ENCODE peak calls at places on chromosomes 6 and 20, in seven cellular contexts. R is A549, K is tibial nerve, D is mucosa of descending colon, W is psoas muscle, F is gastrocnemius medialis, Y is neural progenitor cell. A is an unnamed sample.

GRCh38 chr20:36162272-36162966 is 7.9 kb downstream of the EPB41L1 start:
- DNase-seq in R (no peak), K (no peak), D (no peak), W (no peak), F (no peak), Y (no peak), A (no peak)

GRCh38 chr20:44209691-44210421 is 715 bp downstream of the OSER1 start:
- DNase-seq in R (no peak), K (no peak), D (no peak), W (no peak), F (peak; percentile 43), Y (peak; percentile 71), A (no peak)

GRCh38 chr6:34240329-34241248 is 3.9 kb downstream of the HMGA1 start:
- DNase-seq in R (no peak), K (no peak), D (no peak), W (no peak), F (no peak), Y (no peak), A (no peak)

GRCh38 chr6:107812370-107812769 is 11.7 kb downstream of the SCML4 start:
- DNase-seq in R (no peak), K (no peak), D (no peak), W (no peak), F (no peak), Y (no peak), A (no peak)

GRCh38 chr6:52603000-52603795 is 26.3 kb upstream of the TRAM2 start:
- DNase-seq in R (no peak), K (no peak), D (no peak), W (no peak), F (no peak), Y (no peak), A (no peak)

GRCh38 chr6:20487669-20488375 is 46.4 kb upstream of the CDKAL1 start:
- DNase-seq in R (no peak), K (no peak), D (no peak), W (no peak), F (no peak), Y (no peak), A (no peak)

GRCh38 chr6:169425628-169426370 is 172.2 kb upstream of the THBS2 start:
- DNase-seq in R (no peak), K (no peak), D (no peak), W (no peak), F (no peak), Y (no peak), A (no peak)

GRCh38 chr6:41786451-41787218 is 859 bp upstream of the TOMM6 start:
- DNase-seq in R (peak; percentile 69), K (peak; percentile 76), D (peak; percentile 96), W (peak; percentile 94), F (peak; percentile 81), Y (peak; percentile 95), A (peak; percentile 92)

GRCh38 chr6:80009531-80009930 is 5.1 kb downstream of the TTK start:
- DNase-seq in R (no peak), K (no peak), D (no peak), W (no peak), F (no peak), Y (no peak), A (no peak)

GRCh38 chr6:4937414-4937813 is 66.4 kb downstream of the RPP40 start:
- DNase-seq in R (no peak), K (no peak), D (no peak), W (no peak), F (no peak), Y (no peak), A (no peak)
- H3K4me1 ChIP-seq in R (peaks cover 39% of the 10 kb centered on the region), K (peaks cover 5% of the 10 kb centered on the region), D (peaks cover 7% of the 10 kb centered on the region), W (peaks cover 18% of the 10 kb centered on the region), F (peaks cover 26% of the 10 kb centered on the region), Y (peaks cover 12% of the 10 kb centered on the region), A (peaks cover 5% of the 10 kb centered on the region)

GRCh38 chr6:10409766-10410209 is 5.1 kb downstream of the TFAP2A start:
- DNase-seq in R (no peak), K (no peak), D (no peak), W (no peak), F (no peak), Y (peak; percentile 39), A (no peak)

GRCh38 chr6:10407018-10407673 is 7.7 kb downstream of the TFAP2A start:
- DNase-seq in R (no peak), K (no peak), D (no peak), W (no peak), F (no peak), Y (peak; percentile 58), A (no peak)

GRCh38 chr6:10409160-10409765 is 5.6 kb downstream of the TFAP2A start:
- DNase-seq in R (no peak), K (no peak), D (no peak), W (no peak), F (no peak), Y (no peak), A (no peak)

GRCh38 chr6:10406556-10406955 is 8.3 kb downstream of the TFAP2A start:
- DNase-seq in R (no peak), K (no peak), D (no peak), W (no peak), F (no peak), Y (no peak), A (no peak)

DNA sequence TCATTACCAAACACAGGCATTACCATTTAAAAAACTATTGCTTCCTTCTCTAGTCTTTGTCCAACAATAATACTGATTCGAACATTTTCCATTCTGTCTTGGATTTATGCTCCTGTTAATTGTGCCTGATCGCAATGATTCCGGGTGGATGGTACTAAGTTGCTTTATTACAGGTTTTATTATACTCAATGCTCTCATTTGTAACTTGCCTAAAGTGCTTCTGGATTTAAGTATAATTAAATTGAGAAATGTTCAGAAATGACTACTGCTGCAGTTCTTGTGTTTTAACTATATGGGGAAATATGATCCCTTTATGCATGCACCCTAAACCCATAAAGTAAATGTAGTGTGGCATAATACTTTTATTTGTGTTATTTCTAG is 7.2 kb downstream of the TFAP2A start:
- DNase-seq in R (no peak), K (no peak), D (no peak), W (no peak), F (no peak), Y (no peak), A (no peak)
- H3K4me3 ChIP-seq in R (peak overlapping the region; percentile 52), K (no peak overlapping the region), D (no peak overlapping the region), W (no peak overlapping the region), F (no peak overlapping the region), Y (no peak overlapping the region), A (no peak overlapping the region)

GRCh38 chr6:2988426-2989331 is 11.0 kb upstream of the NQO2 start:
- DNase-seq in R (peak; percentile 58), K (peak; percentile 80), D (peak; percentile 93), W (peak; percentile 94), F (peak; percentile 88), Y (peak; percentile 94), A (peak; percentile 89)

GRCh38 chr6:2992330-2992979 is 7.2 kb upstream of the NQO2 start:
- DNase-seq in R (no peak), K (no peak), D (no peak), W (no peak), F (no peak), Y (no peak), A (no peak)

GRCh38 chr6:2989332-2990178 is 10.1 kb upstream of the NQO2 start:
- DNase-seq in R (peak; percentile 44), K (peak; percentile 72), D (peak; percentile 72), W (peak; percentile 84), F (peak; percentile 89), Y (peak; percentile 96), A (peak; percentile 90)

GRCh38 chr6:2990179-2990931 is 9.3 kb upstream of the NQO2 start:
- DNase-seq in R (no peak), K (no peak), D (peak; percentile 54), W (no peak), F (no peak), Y (peak; percentile 47), A (peak; percentile 50)

GRCh38 chr6:2990932-2991506 is 8.7 kb upstream of the NQO2 start:
- DNase-seq in R (no peak), K (no peak), D (no peak), W (no peak), F (no peak), Y (no peak), A (no peak)
- H3K4me1 ChIP-seq in R (peaks cover 28% of the 10 kb centered on the region), K (peaks cover 12% of the 10 kb centered on the region), D (peaks cover 32% of the 10 kb centered on the region), W (peaks cover 9% of the 10 kb centered on the region), F (peaks cover 7% of the 10 kb centered on the region), Y (peaks cover 22% of the 10 kb centered on the region), A (peaks cover 1% of the 10 kb centered on the region)

DNA sequence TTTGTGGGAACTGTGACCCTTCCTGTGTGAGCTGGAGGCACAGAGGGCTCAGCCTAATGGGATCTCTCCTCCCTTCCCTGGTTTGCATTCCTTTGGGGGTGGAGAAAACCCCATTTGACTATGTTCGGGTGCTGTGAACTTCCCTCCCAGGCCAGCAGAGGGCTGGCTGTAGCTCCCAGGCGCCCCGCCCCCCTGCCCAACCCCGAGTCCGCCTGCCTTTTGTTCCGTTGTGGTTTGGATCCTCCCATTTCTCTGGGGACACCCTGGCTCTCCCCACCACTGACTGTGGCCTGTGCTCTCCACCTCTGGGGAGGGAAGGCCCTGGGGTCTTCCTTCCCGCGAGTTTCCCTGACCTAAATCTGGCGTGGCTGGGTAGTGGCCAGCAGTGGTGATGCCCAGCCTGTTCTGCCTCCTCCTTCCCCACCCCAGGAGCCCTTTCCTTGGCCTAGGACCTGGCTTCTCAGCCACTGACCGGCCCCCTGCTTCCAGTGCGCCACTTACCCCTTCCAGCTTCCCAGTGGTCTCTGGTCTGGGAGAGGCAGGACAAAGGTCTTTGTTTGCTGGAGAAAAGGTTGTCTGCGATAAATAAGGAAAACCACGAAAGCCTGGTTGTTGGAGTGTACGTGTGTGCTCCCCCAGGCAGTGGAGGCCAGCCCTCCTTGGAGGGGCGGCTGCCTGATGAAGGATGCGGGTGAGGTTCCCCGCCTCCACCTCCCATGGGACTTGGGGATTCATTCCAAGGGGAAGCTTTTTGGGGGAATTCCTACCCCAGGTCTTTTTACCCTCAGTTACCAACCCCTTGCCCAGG is 5.0 kb downstream of the VEGFA start:
- DNase-seq in R (peak; percentile 85), K (peak; percentile 70), D (peak; percentile 83), W (peak; percentile 88), F (peak; percentile 87), Y (peak; percentile 93), A (peak; percentile 80)
- H3K4me3 ChIP-seq in R (peak overlapping the region; percentile 59), K (no peak overlapping the region), D (no peak overlapping the region), W (peak overlapping the region; percentile 97), F (peak overlapping the region; percentile 91), Y (peak overlapping the region; percentile 28), A (peak overlapping the region; percentile 2)

DNA sequence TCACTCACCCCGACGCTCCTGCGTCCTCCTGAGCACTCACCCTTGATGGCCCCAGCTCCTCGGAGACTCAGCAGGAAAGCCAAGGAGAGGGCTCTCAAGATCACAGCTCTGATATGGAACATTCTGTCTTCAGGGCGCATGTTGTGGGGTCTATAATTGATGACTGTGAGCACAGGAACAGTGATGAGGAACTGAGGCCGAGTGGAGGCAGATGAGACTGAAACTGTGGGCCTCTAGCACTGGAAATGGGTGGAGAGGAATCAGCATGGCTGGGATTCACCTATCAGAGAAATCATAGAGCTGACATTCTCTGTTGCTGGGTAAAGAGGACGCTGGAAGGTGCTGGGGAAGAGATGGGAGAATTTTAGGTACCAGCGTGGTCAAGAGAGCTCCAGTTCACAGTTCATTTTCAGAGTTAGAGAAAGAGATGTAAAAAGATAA is at the start of gene HLA-DPA1:
- DNase-seq in R (peak; percentile 8), K (no peak), D (no peak), W (no peak), F (peak; percentile 26), Y (no peak), A (peak; percentile 60)
- H3K4me1 ChIP-seq in R (no peaks in the 10 kb centered on the region), K (no peaks in the 10 kb centered on the region), D (no peaks in the 10 kb centered on the region), W (no peaks in the 10 kb centered on the region), F (no peaks in the 10 kb centered on the region), Y (no peaks in the 10 kb centered on the region), A (no peaks in the 10 kb centered on the region)